ENCODE peak calls at places on chromosomes 16 and 17, in five cellular contexts. One of them, this sample, is unnamed.

GRCh38 chr16:19872179-19872863 is 12.3 kb downstream of the GPRC5B start:
- DNase-seq in Calu3: no peak
- DNase-seq in activated naive CD4-positive, alpha-beta T cell treated with anti-CD3 and anti-CD28 coated beads, Interleukin-2, amount 50 U/mL, for 16 hours: no peak
- DNase-seq in progenitor cell of endocrine pancreas: no peak
- DNase-seq in mammary epithelial cell: no peak
- DNase-seq in this sample: no peak

GRCh38 chr16:14309906-14310305 is 238.8 kb downstream of the MRTFB start:
- DNase-seq in Calu3: no peak
- DNase-seq in activated naive CD4-positive, alpha-beta T cell treated with anti-CD3 and anti-CD28 coated beads, Interleukin-2, amount 50 U/mL, for 16 hours: no peak
- DNase-seq in progenitor cell of endocrine pancreas: no peak
- DNase-seq in mammary epithelial cell: peak; percentile 86
- DNase-seq in this sample: no peak

GRCh38 chr17:74957935-74958549 is 14.5 kb downstream of the HID1 start:
- DNase-seq in Calu3: peak; percentile 91
- DNase-seq in activated naive CD4-positive, alpha-beta T cell treated with anti-CD3 and anti-CD28 coated beads, Interleukin-2, amount 50 U/mL, for 16 hours: peak; percentile 80
- DNase-seq in progenitor cell of endocrine pancreas: peak; percentile 87
- DNase-seq in mammary epithelial cell: peak; percentile 28
- DNase-seq in this sample: peak; percentile 84

GRCh38 chr17:81332949-81333570 is 38.0 kb upstream of the SLC38A10 start:
- DNase-seq in Calu3: no peak
- DNase-seq in activated naive CD4-positive, alpha-beta T cell treated with anti-CD3 and anti-CD28 coated beads, Interleukin-2, amount 50 U/mL, for 16 hours: no peak
- DNase-seq in progenitor cell of endocrine pancreas: no peak
- DNase-seq in mammary epithelial cell: no peak
- DNase-seq in this sample: no peak

GRCh38 chr17:73203788-73204479 is 11.1 kb downstream of the COG1 start:
- DNase-seq in Calu3: no peak
- DNase-seq in activated naive CD4-positive, alpha-beta T cell treated with anti-CD3 and anti-CD28 coated beads, Interleukin-2, amount 50 U/mL, for 16 hours: no peak
- DNase-seq in progenitor cell of endocrine pancreas: no peak
- DNase-seq in mammary epithelial cell: no peak
- DNase-seq in this sample: peak; percentile 43

GRCh38 chr17:20992987-20993862 is 49.6 kb downstream of the USP22 start:
- DNase-seq in Calu3: peak; percentile 65
- DNase-seq in activated naive CD4-positive, alpha-beta T cell treated with anti-CD3 and anti-CD28 coated beads, Interleukin-2, amount 50 U/mL, for 16 hours: peak; percentile 64
- DNase-seq in progenitor cell of endocrine pancreas: peak; percentile 78
- DNase-seq in mammary epithelial cell: peak; percentile 47
- DNase-seq in this sample: peak; percentile 66

GRCh38 chr16:56226187-56226586 is 34.9 kb downstream of the GNAO1 start:
- DNase-seq in Calu3: no peak
- DNase-seq in activated naive CD4-positive, alpha-beta T cell treated with anti-CD3 and anti-CD28 coated beads, Interleukin-2, amount 50 U/mL, for 16 hours: no peak
- DNase-seq in progenitor cell of endocrine pancreas: no peak
- DNase-seq in mammary epithelial cell: no peak
- DNase-seq in this sample: no peak

GRCh38 chr17:6796887-6797490 is 21.0 kb downstream of the FBXO39 start:
- DNase-seq in Calu3: no peak
- DNase-seq in activated naive CD4-positive, alpha-beta T cell treated with anti-CD3 and anti-CD28 coated beads, Interleukin-2, amount 50 U/mL, for 16 hours: no peak
- DNase-seq in progenitor cell of endocrine pancreas: no peak
- DNase-seq in mammary epithelial cell: peak; percentile 94
- DNase-seq in this sample: no peak

GRCh38 chr17:27319536-27320221 is 25.8 kb downstream of the WSB1 start:
- DNase-seq in Calu3: no peak
- DNase-seq in activated naive CD4-positive, alpha-beta T cell treated with anti-CD3 and anti-CD28 coated beads, Interleukin-2, amount 50 U/mL, for 16 hours: no peak
- DNase-seq in progenitor cell of endocrine pancreas: no peak
- DNase-seq in mammary epithelial cell: no peak
- DNase-seq in this sample: no peak

GRCh38 chr17:83014297-83014696 is 65.1 kb upstream of the METRNL start:
- DNase-seq in Calu3: no peak
- DNase-seq in activated naive CD4-positive, alpha-beta T cell treated with anti-CD3 and anti-CD28 coated beads, Interleukin-2, amount 50 U/mL, for 16 hours: no peak
- DNase-seq in progenitor cell of endocrine pancreas: no peak
- DNase-seq in mammary epithelial cell: no peak
- DNase-seq in this sample: no peak

GRCh38 chr17:65783845-65784334 is 222.4 kb upstream of the AXIN2 start:
- DNase-seq in Calu3: peak; percentile 22
- DNase-seq in activated naive CD4-positive, alpha-beta T cell treated with anti-CD3 and anti-CD28 coated beads, Interleukin-2, amount 50 U/mL, for 16 hours: no peak
- DNase-seq in progenitor cell of endocrine pancreas: no peak
- DNase-seq in mammary epithelial cell: peak; percentile 80
- DNase-seq in this sample: no peak

GRCh38 chr16:13957197-13958078 is 37.5 kb downstream of the ERCC4 start:
- DNase-seq in Calu3: peak; percentile 79
- DNase-seq in activated naive CD4-positive, alpha-beta T cell treated with anti-CD3 and anti-CD28 coated beads, Interleukin-2, amount 50 U/mL, for 16 hours: no peak
- DNase-seq in progenitor cell of endocrine pancreas: no peak
- DNase-seq in mammary epithelial cell: peak; percentile 87
- DNase-seq in this sample: no peak

GRCh38 chr17:4559851-4560820 is at the start of gene GGT6:
- DNase-seq in Calu3: no peak
- DNase-seq in activated naive CD4-positive, alpha-beta T cell treated with anti-CD3 and anti-CD28 coated beads, Interleukin-2, amount 50 U/mL, for 16 hours: no peak
- DNase-seq in progenitor cell of endocrine pancreas: no peak
- DNase-seq in mammary epithelial cell: no peak
- DNase-seq in this sample: no peak

GRCh38 chr16:49857423-49858181 is 1.7 kb upstream of the ZNF423 start:
- DNase-seq in Calu3: peak; percentile 77
- DNase-seq in activated naive CD4-positive, alpha-beta T cell treated with anti-CD3 and anti-CD28 coated beads, Interleukin-2, amount 50 U/mL, for 16 hours: peak; percentile 47
- DNase-seq in progenitor cell of endocrine pancreas: peak; percentile 64
- DNase-seq in mammary epithelial cell: peak; percentile 37
- DNase-seq in this sample: peak; percentile 61

GRCh38 chr17:351436-351713 is 1.2 kb downstream of the RPH3AL start:
- DNase-seq in Calu3: no peak
- DNase-seq in activated naive CD4-positive, alpha-beta T cell treated with anti-CD3 and anti-CD28 coated beads, Interleukin-2, amount 50 U/mL, for 16 hours: no peak
- DNase-seq in progenitor cell of endocrine pancreas: no peak
- DNase-seq in mammary epithelial cell: peak; percentile 62
- DNase-seq in this sample: no peak

GRCh38 chr16:24499193-24499814 is 40.1 kb upstream of the RBBP6 start:
- DNase-seq in Calu3: peak; percentile 60
- DNase-seq in activated naive CD4-positive, alpha-beta T cell treated with anti-CD3 and anti-CD28 coated beads, Interleukin-2, amount 50 U/mL, for 16 hours: no peak
- DNase-seq in progenitor cell of endocrine pancreas: peak; percentile 16
- DNase-seq in mammary epithelial cell: peak; percentile 39
- DNase-seq in this sample: no peak

This sample was measured in activated T-cell treated with anti-CD3 and anti-CD28 coated beads, Interleukin-2, amount 50 U/mL, for 1 hour.